ENCODE peak calls at places on chromosomes 1 and 21, in four cellular contexts. One of them, this sample, is unnamed.

GRCh38 chr1:202671388-202671787 is 38.9 kb downstream of the SYT2 start:
- DNase-seq in cardiac muscle cell: no peak
- DNase-seq in CD8-positive, alpha-beta T cell: no peak
- DNase-seq in CD4-positive, alpha-beta memory T cell: no peak
- DNase-seq in this sample: no peak

GRCh38 chr1:226664413-226665101 is 74.5 kb downstream of the ITPKB start:
- DNase-seq in CD4-positive, alpha-beta memory T cell: no peak
- DNase-seq in cardiac muscle cell: no peak
- DNase-seq in CD8-positive, alpha-beta T cell: no peak
- DNase-seq in this sample: no peak

GRCh38 chr1:53062731-53063591 is 948 bp downstream of the PODN start:
- DNase-seq in cardiac muscle cell: peak
- DNase-seq in CD8-positive, alpha-beta T cell: no peak
- DNase-seq in CD4-positive, alpha-beta memory T cell: no peak
- DNase-seq in this sample: no peak

GRCh38 chr1:207366022-207366421 is 44.5 kb downstream of the CD55 start:
- DNase-seq in cardiac muscle cell: no peak
- DNase-seq in CD4-positive, alpha-beta memory T cell: no peak
- DNase-seq in CD8-positive, alpha-beta T cell: no peak
- DNase-seq in this sample: no peak

GRCh38 chr21:15744926-15745325 is 15.1 kb downstream of the USP25 start:
- DNase-seq in CD4-positive, alpha-beta memory T cell: no peak
- DNase-seq in cardiac muscle cell: no peak
- DNase-seq in CD8-positive, alpha-beta T cell: no peak
- DNase-seq in this sample: no peak

GRCh38 chr1:9808459-9808858 is 15.3 kb downstream of the CLSTN1 start:
- DNase-seq in cardiac muscle cell: no peak
- DNase-seq in CD8-positive, alpha-beta T cell: no peak
- DNase-seq in CD4-positive, alpha-beta memory T cell: no peak
- DNase-seq in this sample: no peak

GRCh38 chr1:29933110-29933509 is 696.8 kb downstream of the PTPRU start:
- DNase-seq in CD8-positive, alpha-beta T cell: no peak
- DNase-seq in CD4-positive, alpha-beta memory T cell: no peak
- DNase-seq in cardiac muscle cell: no peak
- DNase-seq in this sample: no peak

GRCh38 chr1:107467811-107468210 is 327.0 kb downstream of the NTNG1 start:
- DNase-seq in CD4-positive, alpha-beta memory T cell: no peak
- DNase-seq in CD8-positive, alpha-beta T cell: no peak
- DNase-seq in cardiac muscle cell: no peak
- DNase-seq in this sample: no peak

GRCh38 chr1:89088597-89088996 is 23.6 kb upstream of the GBP1 start:
- DNase-seq in CD4-positive, alpha-beta memory T cell: no peak
- DNase-seq in cardiac muscle cell: no peak
- DNase-seq in CD8-positive, alpha-beta T cell: no peak
- DNase-seq in this sample: no peak

GRCh38 chr1:201022178-201022823 is 1.2 kb downstream of the KIF21B start:
- DNase-seq in CD8-positive, alpha-beta T cell: no peak
- DNase-seq in CD4-positive, alpha-beta memory T cell: no peak
- DNase-seq in cardiac muscle cell: no peak
- DNase-seq in this sample: no peak

GRCh38 chr1:81158592-81158991 is 642.1 kb upstream of the ADGRL2 start:
- DNase-seq in CD4-positive, alpha-beta memory T cell: no peak
- DNase-seq in cardiac muscle cell: no peak
- DNase-seq in CD8-positive, alpha-beta T cell: no peak
- DNase-seq in this sample: no peak

GRCh38 chr1:48571303-48571987 is 99.4 kb upstream of the SPATA6 start:
- DNase-seq in CD4-positive, alpha-beta memory T cell: no peak
- DNase-seq in cardiac muscle cell: no peak
- DNase-seq in CD8-positive, alpha-beta T cell: no peak
- DNase-seq in this sample: no peak

DNA sequence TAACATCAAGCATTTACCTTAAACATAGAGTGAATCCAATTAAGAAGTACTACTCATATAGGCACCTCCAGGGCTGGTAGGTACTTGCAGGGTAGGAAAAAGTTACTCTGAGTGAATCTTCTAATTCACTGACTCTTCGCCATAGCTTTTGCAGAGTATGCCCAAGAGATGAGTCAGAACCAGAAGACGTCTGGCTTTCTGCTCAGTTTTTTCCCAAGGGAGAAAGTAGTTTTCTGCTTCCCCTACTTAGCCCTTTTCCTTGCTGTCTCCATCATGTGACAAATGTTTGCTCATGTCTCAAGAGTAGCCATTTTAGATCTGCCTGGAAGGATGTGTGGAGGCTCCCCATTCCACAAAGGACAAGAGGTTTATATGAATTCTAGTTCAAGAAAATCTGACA is 98.7 kb downstream of the ASH1L start:
- DNase-seq in CD8-positive, alpha-beta T cell: no peak
- DNase-seq in CD4-positive, alpha-beta memory T cell: no peak
- DNase-seq in cardiac muscle cell: no peak
- DNase-seq in this sample: no peak
- H3K27ac ChIP-seq in CD8-positive, alpha-beta T cell: no peak
- H3K27ac ChIP-seq in CD4-positive, alpha-beta memory T cell: no peak
- H3K27ac ChIP-seq in cardiac muscle cell: no peak
- H3K27ac ChIP-seq in this sample: no peak

GRCh38 chr1:31576743-31577455 is 584 bp downstream of the TINAGL1 start:
- DNase-seq in CD4-positive, alpha-beta memory T cell: no peak
- DNase-seq in cardiac muscle cell: no peak
- DNase-seq in CD8-positive, alpha-beta T cell: no peak
- DNase-seq in this sample: no peak

GRCh38 chr1:31579374-31579773 is 3.1 kb downstream of the TINAGL1 start:
- DNase-seq in CD8-positive, alpha-beta T cell: no peak
- DNase-seq in CD4-positive, alpha-beta memory T cell: no peak
- DNase-seq in cardiac muscle cell: no peak
- DNase-seq in this sample: no peak

GRCh38 chr1:31575373-31576140 is 758 bp upstream of the TINAGL1 start:
- DNase-seq in CD8-positive, alpha-beta T cell: no peak
- DNase-seq in CD4-positive, alpha-beta memory T cell: no peak
- DNase-seq in cardiac muscle cell: no peak
- DNase-seq in this sample: no peak

GRCh38 chr1:31576201-31576669 is at the start of gene TINAGL1:
- DNase-seq in CD8-positive, alpha-beta T cell: no peak
- DNase-seq in CD4-positive, alpha-beta memory T cell: no peak
- DNase-seq in cardiac muscle cell: peak
- DNase-seq in this sample: no peak

GRCh38 chr1:31577515-31578191 is 1.3 kb downstream of the TINAGL1 start:
- DNase-seq in CD4-positive, alpha-beta memory T cell: no peak
- DNase-seq in CD8-positive, alpha-beta T cell: no peak
- DNase-seq in cardiac muscle cell: no peak
- DNase-seq in this sample: no peak
- H3K27ac ChIP-seq in CD4-positive, alpha-beta memory T cell: no peak
- H3K27ac ChIP-seq in CD8-positive, alpha-beta T cell: no peak
- H3K27ac ChIP-seq in cardiac muscle cell: no peak
- H3K27ac ChIP-seq in this sample: no peak

GRCh38 chr1:64019818-64020217 is 183.6 kb upstream of the UBE2U start:
- DNase-seq in cardiac muscle cell: peak
- DNase-seq in CD4-positive, alpha-beta memory T cell: peak
- DNase-seq in CD8-positive, alpha-beta T cell: no peak
- DNase-seq in this sample: peak
- H3K27ac ChIP-seq in cardiac muscle cell: peak
- H3K27ac ChIP-seq in CD4-positive, alpha-beta memory T cell: no peak
- H3K27ac ChIP-seq in CD8-positive, alpha-beta T cell: no peak
- H3K27ac ChIP-seq in this sample: no peak

DNA sequence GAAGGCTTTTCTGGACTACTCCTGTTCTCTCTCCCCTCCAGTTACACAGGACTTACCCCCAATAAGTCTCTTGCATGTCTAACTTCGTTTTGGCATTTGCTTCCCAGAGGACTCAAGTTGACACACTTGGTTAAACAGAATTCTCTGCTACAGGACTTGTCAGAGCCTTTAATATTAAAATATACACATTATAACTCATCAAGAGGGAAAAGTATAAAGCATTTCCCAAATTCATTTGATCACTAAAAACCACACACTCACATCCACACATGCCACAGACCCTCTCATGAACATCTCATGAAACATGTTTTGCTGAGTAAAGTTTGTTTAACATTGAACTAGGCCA is 8.7 kb upstream of the CAPN2 start:
- DNase-seq in cardiac muscle cell: no peak
- DNase-seq in CD4-positive, alpha-beta memory T cell: no peak
- DNase-seq in CD8-positive, alpha-beta T cell: no peak
- DNase-seq in this sample: no peak
- H3K27ac ChIP-seq in cardiac muscle cell: no peak
- H3K27ac ChIP-seq in CD4-positive, alpha-beta memory T cell: no peak
- H3K27ac ChIP-seq in CD8-positive, alpha-beta T cell: no peak
- H3K27ac ChIP-seq in this sample: no peak

GRCh38 chr1:41103761-41104160 is 82.2 kb upstream of the SLFNL1 start:
- DNase-seq in CD4-positive, alpha-beta memory T cell: no peak
- DNase-seq in cardiac muscle cell: no peak
- DNase-seq in CD8-positive, alpha-beta T cell: no peak
- DNase-seq in this sample: no peak

GRCh38 chr1:41110721-41111120 is 89.2 kb upstream of the SLFNL1 start:
- DNase-seq in CD4-positive, alpha-beta memory T cell: no peak
- DNase-seq in cardiac muscle cell: no peak
- DNase-seq in CD8-positive, alpha-beta T cell: no peak
- DNase-seq in this sample: no peak

GRCh38 chr1:41109316-41110263 is 88.1 kb upstream of the SLFNL1 start:
- DNase-seq in CD4-positive, alpha-beta memory T cell: no peak
- DNase-seq in cardiac muscle cell: no peak
- DNase-seq in CD8-positive, alpha-beta T cell: no peak
- DNase-seq in this sample: no peak

DNA sequence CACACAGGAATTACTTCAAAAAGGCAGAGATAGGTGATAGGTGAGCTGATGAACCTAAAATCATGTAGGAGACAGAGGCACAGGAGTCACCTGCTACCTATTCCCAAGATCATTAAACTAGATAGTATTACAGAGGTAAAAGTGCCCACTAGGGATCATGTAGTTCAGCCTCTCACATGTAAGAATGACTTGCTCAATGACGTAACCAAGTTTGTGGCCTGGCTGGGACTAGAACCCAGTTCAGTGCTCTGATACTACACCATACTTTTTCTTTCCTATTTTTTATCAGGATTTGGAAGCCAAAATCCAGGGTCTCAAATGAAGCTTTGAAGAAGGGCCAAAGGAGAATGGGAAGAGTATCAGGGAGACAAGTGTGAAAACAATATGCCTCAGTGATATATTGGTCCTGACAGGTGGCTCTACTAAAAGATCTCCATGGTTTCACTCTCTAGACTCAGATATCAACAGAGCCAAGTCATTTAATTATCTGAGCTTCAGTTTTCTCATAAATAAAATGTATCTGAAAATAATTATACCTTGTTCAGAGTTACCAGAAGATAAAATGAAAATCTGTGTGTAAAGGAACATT is 87.3 kb upstream of the SLFNL1 start:
- DNase-seq in cardiac muscle cell: no peak
- DNase-seq in CD8-positive, alpha-beta T cell: no peak
- DNase-seq in CD4-positive, alpha-beta memory T cell: no peak
- DNase-seq in this sample: no peak
- H3K27ac ChIP-seq in cardiac muscle cell: peak
- H3K27ac ChIP-seq in CD8-positive, alpha-beta T cell: no peak
- H3K27ac ChIP-seq in CD4-positive, alpha-beta memory T cell: no peak
- H3K27ac ChIP-seq in this sample: no peak

This sample was measured in naive thymus-derived CD4-positive, alpha-beta T cell.